ENCODE peak calls at places on chromosomes 3 and 15, in six cellular contexts. W, Q, Y, X, I and N are unnamed samples.

GRCh38 chr15:70091649-70092461 is 5.9 kb downstream of the TLE3 start:
- DNase-seq in X (no peak), W (peak), Q (no peak), I (peak), Y (no peak), N (peak)

GRCh38 chr3:48125026-48125704 is 63.1 kb downstream of the CDC25A start:
- DNase-seq in Y (no peak), Q (peak), X (no peak), I (peak), W (no peak), N (no peak)

GRCh38 chr3:51992017-51992682 is 3.5 kb downstream of the RPL29 start:
- DNase-seq in I (no peak), W (no peak), X (no peak), Y (no peak), Q (no peak), N (no peak)

GRCh38 chr3:150599611-150600297 is 3.4 kb upstream of the SELENOT start:
- DNase-seq in X (no peak), I (peak), W (no peak), Q (peak), Y (no peak), N (peak)

GRCh38 chr3:153762411-153763235 is 358.6 kb upstream of the ARHGEF26 start:
- DNase-seq in I (no peak), X (no peak), Q (no peak), W (no peak), Y (no peak), N (no peak)

GRCh38 chr15:25739687-25740121 is 123.4 kb downstream of the ATP10A start:
- DNase-seq in Y (peak), X (no peak), W (peak), Q (peak), I (peak), N (peak)

GRCh38 chr15:45457215-45457614 is 65.3 kb downstream of the SLC30A4 start:
- DNase-seq in I (no peak), Q (no peak), Y (no peak), X (peak), W (no peak), N (no peak)

GRCh38 chr3:49602877-49603411 is 48.7 kb downstream of the BSN start:
- DNase-seq in X (peak), Q (no peak), Y (peak), W (no peak), I (peak), N (peak)

GRCh38 chr15:79310612-79310984 is 314 bp upstream of the TMED3 start:
- DNase-seq in X (no peak), Y (no peak), Q (no peak), W (no peak), I (peak), N (peak)

GRCh38 chr3:153426344-153426743 is 264.3 kb downstream of the RAP2B start:
- DNase-seq in X (no peak), Q (no peak), Y (no peak), I (no peak), W (no peak), N (no peak)

GRCh38 chr15:39285663-39286062 is 295.2 kb upstream of the THBS1 start:
- DNase-seq in X (no peak), I (no peak), Y (no peak), W (no peak), Q (no peak), N (no peak)

GRCh38 chr15:67025719-67026118 is 39.7 kb upstream of the SMAD3 start:
- DNase-seq in X (no peak), I (no peak), W (no peak), Q (peak), Y (no peak), N (peak)

GRCh38 chr15:57160823-57161560 is 215.3 kb upstream of the CGNL1 start:
- DNase-seq in Y (no peak), Q (peak), X (no peak), W (no peak), I (no peak), N (no peak)

GRCh38 chr15:69869881-69870465 is 227.7 kb downstream of the TLE3 start:
- DNase-seq in W (no peak), Y (no peak), I (no peak), X (no peak), Q (no peak), N (no peak)

GRCh38 chr3:188345223-188345622 is 191.3 kb downstream of the LPP start:
- DNase-seq in Q (peak), Y (no peak), W (no peak), I (no peak), X (no peak), N (peak)

GRCh38 chr3:157394361-157394760 is 42.3 kb upstream of the PTX3 start:
- DNase-seq in X (no peak), I (no peak), W (no peak), Q (no peak), Y (no peak), N (no peak)

GRCh38 chr3:64214697-64215018 is 10.6 kb downstream of the PRICKLE2 start:
- DNase-seq in Y (peak), I (no peak), Q (no peak), W (peak), X (no peak), N (peak)

GRCh38 chr15:67135494-67135893 is 70.1 kb downstream of the SMAD3 start:
- DNase-seq in I (no peak), X (no peak), W (peak), Y (no peak), Q (peak), N (peak)

GRCh38 chr3:150348500-150348899 is 59.6 kb upstream of the TSC22D2 start:
- DNase-seq in W (peak), Q (peak), X (no peak), I (no peak), Y (no peak), N (peak)

GRCh38 chr3:23747841-23748240 is 57.9 kb upstream of the UBE2E1 start:
- DNase-seq in Y (no peak), I (no peak), Q (no peak), W (no peak), X (no peak), N (no peak)

GRCh38 chr15:56736308-56736707 is 3.0 kb upstream of the ZNF280D start:
- DNase-seq in Y (no peak), I (no peak), Q (no peak), X (no peak), W (no peak), N (peak)

GRCh38 chr15:53910852-53911251 is 67.4 kb upstream of the UNC13C start:
- DNase-seq in Q (no peak), Y (no peak), I (no peak), X (no peak), W (no peak), N (no peak)

GRCh38 chr15:100372695-100373036 is 30.9 kb upstream of the ADAMTS17 start:
- DNase-seq in W (no peak), Q (peak), Y (no peak), X (no peak), I (peak), N (no peak)

GRCh38 chr15:66927326-66928077 is 137.9 kb upstream of the SMAD3 start:
- DNase-seq in W (no peak), X (no peak), I (peak), Q (no peak), Y (no peak), N (no peak)

GRCh38 chr3:162437480-162437879 is 940.9 kb downstream of the OTOL1 start:
- DNase-seq in X (no peak), Q (no peak), W (no peak), Y (no peak), I (no peak), N (no peak)

GRCh38 chr3:54859204-54859603 is 68.7 kb downstream of the LRTM1 start:
- DNase-seq in Y (no peak), I (no peak), W (no peak), X (no peak), Q (peak), N (no peak)

GRCh38 chr3:161403251-161403650 is 31.9 kb upstream of the SPTSSB start:
- DNase-seq in X (no peak), W (no peak), I (no peak), Q (no peak), Y (no peak), N (no peak)

GRCh38 chr3:176359211-176359610 is 838.1 kb downstream of the TBL1XR1 start:
- DNase-seq in W (no peak), Y (no peak), Q (no peak), I (peak), X (no peak), N (peak)

GRCh38 chr15:62060116-62060895 is at the start of gene VPS13C:
- DNase-seq in I (peak), Q (peak), W (peak), Y (peak), X (peak), N (peak)

GRCh38 chr15:26771168-26771916 is 1.5 kb downstream of the GABRB3 start:
- DNase-seq in Q (no peak), I (peak), Y (peak), W (peak), X (no peak), N (no peak)

GRCh38 chr3:144947895-144948294 is 976.3 kb downstream of the DIPK2A start:
- DNase-seq in Y (no peak), W (no peak), I (no peak), X (no peak), Q (no peak), N (no peak)

GRCh38 chr3:115903843-115904242 is 280.5 kb downstream of the GAP43 start:
- DNase-seq in W (no peak), I (no peak), X (no peak), Q (no peak), Y (no peak), N (no peak)

GRCh38 chr3:55036883-55037577 is 109.2 kb upstream of the LRTM1 start:
- DNase-seq in X (no peak), Q (no peak), Y (no peak), W (no peak), I (no peak), N (no peak)

GRCh38 chr3:161890147-161890625 is 393.6 kb downstream of the OTOL1 start:
- DNase-seq in W (peak), X (no peak), I (no peak), Y (no peak), Q (peak), N (peak)